ENCODE peak calls at places on chromosomes 12 and 14, in four cellular contexts. M, R, F and V are unnamed samples.

GRCh38 chr14:95564060-95564459 is 29.2 kb downstream of the GLRX5 start:
- DNase-seq in M (no peak), R (no peak), F (peak; percentile 22), V (no peak)

GRCh38 chr12:82099216-82099615 is 259.0 kb downstream of the CCDC59 start:
- DNase-seq in M (no peak), R (no peak), F (no peak), V (no peak)

GRCh38 chr12:64682572-64683277 is 72.4 kb downstream of the RASSF3 start:
- DNase-seq in M (peak; percentile 24), R (no peak), F (peak; percentile 50), V (peak; percentile 39)

GRCh38 chr14:102510616-102511520 is 1.3 kb upstream of the ANKRD9 start:
- DNase-seq in M (no peak), R (peak; percentile 70), F (no peak), V (no peak)

GRCh38 chr14:105090493-105091334 is 25.5 kb upstream of the GPR132 start:
- DNase-seq in M (no peak), R (peak; percentile 90), F (peak; percentile 55), V (peak; percentile 54)

GRCh38 chr14:99575043-99576023 is 28.7 kb downstream of the CCDC85C start:
- DNase-seq in M (no peak), R (peak; percentile 17), F (no peak), V (no peak)

GRCh38 chr12:58346032-58346632 is 404.8 kb downstream of the ATP23 start:
- DNase-seq in M (no peak), R (peak; percentile 69), F (peak; percentile 38), V (peak; percentile 38)

GRCh38 chr14:103607039-103607668 is 21.9 kb upstream of the KLC1 start:
- DNase-seq in M (peak; percentile 76), R (peak; percentile 83), F (peak; percentile 89), V (peak; percentile 78)

GRCh38 chr14:38098074-38098846 is 109.4 kb upstream of the SSTR1 start:
- DNase-seq in M (no peak), R (no peak), F (peak; percentile 65), V (peak; percentile 43)

GRCh38 chr14:39733741-39734140 is 301.5 kb upstream of the FBXO33 start:
- DNase-seq in M (no peak), R (no peak), F (no peak), V (no peak)

GRCh38 chr12:40376533-40377267 is 151.9 kb downstream of the LRRK2 start:
- DNase-seq in M (no peak), R (no peak), F (no peak), V (no peak)

GRCh38 chr14:33834101-33834955 is 116.5 kb downstream of the EGLN3 start:
- DNase-seq in M (no peak), R (peak; percentile 96), F (no peak), V (no peak)

GRCh38 chr12:124833693-124834122 is 30.0 kb downstream of the SCARB1 start:
- DNase-seq in M (peak; percentile 87), R (no peak), F (no peak), V (peak; percentile 35)

GRCh38 chr14:90024910-90025309 is 36.9 kb upstream of the KCNK13 start:
- DNase-seq in M (no peak), R (no peak), F (no peak), V (no peak)

GRCh38 chr14:77036484-77037337 is 8.2 kb upstream of the IRF2BPL start:
- DNase-seq in M (no peak), R (peak; percentile 17), F (no peak), V (no peak)

GRCh38 chr14:22819191-22819988 is 4.2 kb upstream of the SLC7A7 start:
- DNase-seq in M (no peak), R (no peak), F (peak; percentile 91), V (peak; percentile 63)

GRCh38 chr12:49105504-49106120 is 5.0 kb downstream of the LMBR1L start:
- DNase-seq in M (no peak), R (no peak), F (no peak), V (peak; percentile 48)

GRCh38 chr14:65910108-65910507 is 497.6 kb downstream of the FUT8 start:
- DNase-seq in M (no peak), R (no peak), F (peak; percentile 50), V (no peak)

GRCh38 chr12:54428050-54429013 is 9.3 kb upstream of the ITGA5 start:
- DNase-seq in M (no peak), R (peak; percentile 12), F (no peak), V (peak; percentile 60)

GRCh38 chr14:93832076-93832475 is 43.8 kb upstream of the PRIMA1 start:
- DNase-seq in M (no peak), R (no peak), F (no peak), V (no peak)

GRCh38 chr14:68521952-68522509 is 270.8 kb downstream of the ZFP36L1 start:
- DNase-seq in M (no peak), R (no peak), F (no peak), V (no peak)

GRCh38 chr14:67365476-67365875 is 5.3 kb downstream of the EIF2S1 start:
- DNase-seq in M (no peak), R (no peak), F (no peak), V (no peak)

GRCh38 chr14:94213021-94213420 is 38.9 kb downstream of the PPP4R4 start:
- DNase-seq in M (no peak), R (no peak), F (peak; percentile 10), V (peak; percentile 18)

GRCh38 chr14:72889366-72889765 is 4.5 kb downstream of the DPF3 start:
- DNase-seq in M (no peak), R (no peak), F (no peak), V (no peak)

GRCh38 chr14:68548194-68549056 is 244.4 kb downstream of the ZFP36L1 start:
- DNase-seq in M (peak; percentile 85), R (no peak), F (peak; percentile 99), V (peak; percentile 95)

GRCh38 chr12:127401005-127401404 is 866.0 kb upstream of the TMEM132C start:
- DNase-seq in M (no peak), R (no peak), F (no peak), V (peak; percentile 11)

GRCh38 chr14:24984846-24985589 is 64.9 kb downstream of the STXBP6 start:
- DNase-seq in M (no peak), R (no peak), F (no peak), V (no peak)